ENCODE peak calls at places on chromosome 22, in five cellular contexts. G is activated naive CD4-positive, alpha-beta T cell treated with anti-CD3 and anti-CD28 coated beads, Interleukin-2, amount 50 U/mL, for 16 hours; V is KBM-7; K is AML-193; P is effector memory CD8-positive, alpha-beta T cell. A is an unnamed sample.
A peak's percentile ranks its signal among the peaks of the same experiment; 100 is the strongest.

GRCh38 chr22:38467904-38468760 is at the start of gene KDELR3:
- DNase-seq in G (peak; percentile 58), V (peak; percentile 45), K (no peak), P (peak; percentile 22), A (no peak)

GRCh38 chr22:38949889-38950405 is 7.5 kb upstream of the APOBEC3A start:
- DNase-seq in G (no peak), V (no peak), K (no peak), P (no peak), A (peak; percentile 29)

GRCh38 chr22:45930324-45930723 is 46.6 kb downstream of the WNT7B start:
- DNase-seq in G (no peak), V (no peak), K (no peak), P (no peak), A (no peak)

GRCh38 chr22:29641781-29642355 is 38.4 kb downstream of the NF2 start:
- DNase-seq in G (no peak), V (no peak), K (no peak), P (no peak), A (no peak)

GRCh38 chr22:31148953-31149627 is 8.8 kb upstream of the PLA2G3 start:
- DNase-seq in G (peak; percentile 42), V (peak; percentile 79), K (peak; percentile 57), P (no peak), A (no peak)

GRCh38 chr22:41638748-41639147 is 17.7 kb downstream of the XRCC6 start:
- DNase-seq in G (no peak), V (no peak), K (no peak), P (no peak), A (no peak)

GRCh38 chr22:29870574-29870973 is 12.4 kb upstream of the MTMR3 start:
- DNase-seq in G (no peak), V (no peak), K (no peak), P (no peak), A (no peak)

GRCh38 chr22:28424427-28425080 is 255.1 kb downstream of the TTC28 start:
- DNase-seq in G (no peak), V (no peak), K (no peak), P (no peak), A (no peak)

GRCh38 chr22:17143826-17144225 is 15.3 kb downstream of the HDHD5 start:
- DNase-seq in G (no peak), V (no peak), K (no peak), P (no peak), A (no peak)

A was measured in CD14-positive monocyte.